ENCODE peak calls at places on chromosomes 6 and 20, in eight cellular contexts. Y is astrocyte of the spinal cord, G is IMR-90, O is lower leg skin, W is astrocyte, D is cardiac muscle cell, T is osteoblast, J is left lung. B is an unnamed sample.

GRCh38 chr20:25000268-25000801 is 7.8 kb upstream of the APMAP start:
- DNase-seq in G (peak), D (no peak), Y (peak), J (no peak), O (peak), W (peak), T (no peak), B (peak)

GRCh38 chr6:129921169-129921817 is 60.2 kb upstream of the TMEM244 start:
- DNase-seq in D (no peak), J (no peak), T (no peak), G (no peak), W (no peak), Y (no peak), O (no peak), B (no peak)

GRCh38 chr6:161837854-161838253 is 564.0 kb upstream of the AGPAT4 start:
- DNase-seq in Y (peak), J (no peak), G (no peak), W (peak), T (no peak), D (no peak), O (no peak), B (no peak)

GRCh38 chr20:62804021-62804631 is 509 bp upstream of the OGFR start:
- DNase-seq in O (no peak), Y (no peak), J (no peak), D (no peak), T (peak), W (no peak), G (no peak), B (no peak)

GRCh38 chr20:48536206-48536605 is 291.6 kb downstream of the PREX1 start:
- DNase-seq in D (no peak), T (no peak), J (no peak), G (no peak), O (no peak), Y (no peak), W (no peak), B (no peak)

GRCh38 chr6:32970413-32971244 is 2.2 kb downstream of the BRD2 start:
- DNase-seq in D (peak), T (peak), G (peak), Y (peak), O (peak), J (peak), W (peak), B (peak)

GRCh38 chr6:14038636-14039035 is 78.9 kb upstream of the CD83 start:
- DNase-seq in W (peak), O (no peak), Y (peak), T (no peak), D (peak), G (peak), J (no peak), B (peak)

GRCh38 chr6:151998784-151999183 is 191.3 kb downstream of the ESR1 start:
- DNase-seq in W (peak), G (no peak), O (no peak), D (no peak), Y (no peak), T (no peak), J (no peak), B (peak)

GRCh38 chr6:159577564-159577963 is 115.5 kb downstream of the SOD2 start:
- DNase-seq in J (no peak), W (peak), G (peak), T (no peak), O (no peak), D (no peak), Y (peak), B (peak)

GRCh38 chr20:19726126-19726525 is 31.9 kb upstream of the RIN2 start:
- DNase-seq in W (peak), Y (peak), T (peak), O (no peak), D (no peak), G (peak), J (no peak), B (peak)

GRCh38 chr20:38604873-38605303 is 3.3 kb downstream of the ARHGAP40 start:
- DNase-seq in T (peak), W (peak), G (peak), D (no peak), Y (peak), J (no peak), O (no peak), B (no peak)

GRCh38 chr6:167337675-167338449 is 13.0 kb downstream of the TTLL2 start:
- DNase-seq in Y (no peak), W (no peak), T (peak), O (peak), J (no peak), D (no peak), G (no peak), B (no peak)

GRCh38 chr6:150417899-150418824 is 49.4 kb downstream of the IYD start:
- DNase-seq in D (peak), Y (peak), W (peak), G (peak), O (no peak), T (peak), J (no peak), B (peak)

GRCh38 chr20:4855097-4855496 is 133.4 kb downstream of the PRND start:
- DNase-seq in G (no peak), J (no peak), W (no peak), D (no peak), O (no peak), T (no peak), Y (no peak), B (no peak)

GRCh38 chr20:24959591-24960301 is 10.7 kb downstream of the CST7 start:
- DNase-seq in G (no peak), T (no peak), D (peak), W (no peak), O (peak), J (no peak), Y (no peak), B (no peak)

GRCh38 chr6:166955865-166956443 is 396 bp downstream of the RNASET2 start:
- DNase-seq in J (no peak), W (no peak), O (peak), G (peak), T (peak), D (no peak), Y (peak), B (no peak)

GRCh38 chr6:170147832-170148708 is 142.8 kb downstream of the DLL1 start:
- DNase-seq in W (no peak), Y (no peak), J (peak), D (no peak), T (peak), O (no peak), G (no peak), B (no peak)

GRCh38 chr6:158817298-158818007 is 1.7 kb downstream of the EZR start:
- DNase-seq in G (peak), D (peak), T (peak), J (no peak), W (peak), O (peak), Y (peak), B (peak)

GRCh38 chr20:53161473-53161872 is 189.3 kb downstream of the TSHZ2 start:
- DNase-seq in W (no peak), D (no peak), T (no peak), Y (no peak), G (no peak), O (no peak), J (no peak), B (no peak)

GRCh38 chr6:154579046-154579823 is 68.8 kb upstream of the CNKSR3 start:
- DNase-seq in Y (no peak), O (peak), G (no peak), W (no peak), D (no peak), J (no peak), T (no peak), B (no peak)

GRCh38 chr20:23241416-23241815 is 109.2 kb upstream of the NXT1 start:
- DNase-seq in Y (no peak), D (no peak), J (no peak), G (no peak), W (no peak), O (peak), T (no peak), B (no peak)

GRCh38 chr20:61263084-61263695 is 11.1 kb downstream of the CDH4 start:
- DNase-seq in J (no peak), W (no peak), G (peak), Y (peak), O (no peak), D (no peak), T (peak), B (peak)

GRCh38 chr6:39669117-39669690 is 56.0 kb downstream of the KIF6 start:
- DNase-seq in G (peak), T (no peak), O (no peak), Y (peak), J (no peak), D (no peak), W (peak), B (no peak)

GRCh38 chr6:135014353-135014832 is 40.2 kb downstream of the HBS1L start:
- DNase-seq in D (no peak), O (no peak), W (no peak), T (no peak), J (no peak), Y (no peak), G (no peak), B (no peak)

GRCh38 chr20:33733654-33734576 is 2.1 kb downstream of the ZNF341 start:
- DNase-seq in O (no peak), T (peak), J (no peak), G (peak), Y (peak), W (peak), D (no peak), B (peak)

GRCh38 chr6:42086665-42087050 is 36.3 kb downstream of the TAF8 start:
- DNase-seq in J (no peak), Y (no peak), W (no peak), D (no peak), G (no peak), O (no peak), T (no peak), B (no peak)

GRCh38 chr6:91613481-91613880 is 1026.6 kb upstream of the MAP3K7 start:
- DNase-seq in T (no peak), G (no peak), Y (no peak), D (no peak), W (no peak), O (no peak), J (no peak), B (no peak)

GRCh38 chr6:8335371-8335770 is 100.0 kb downstream of the SLC35B3 start:
- DNase-seq in G (no peak), T (no peak), Y (no peak), J (no peak), O (no peak), D (no peak), W (no peak), B (no peak)

GRCh38 chr6:159414711-159415110 is 245.5 kb downstream of the FNDC1 start:
- DNase-seq in W (no peak), O (no peak), T (no peak), Y (no peak), G (no peak), D (no peak), J (no peak), B (no peak)

GRCh38 chr6:165968409-165968807 is 199.2 kb downstream of the TBXT start:
- DNase-seq in O (no peak), J (no peak), T (no peak), G (peak), D (no peak), W (no peak), Y (no peak), B (no peak)

GRCh38 chr6:83853178-83853967 is at the start of gene RIPPLY2:
- DNase-seq in T (peak), J (peak), O (peak), Y (peak), D (peak), W (peak), G (peak), B (peak)

GRCh38 chr20:50224553-50225255 is 34.1 kb downstream of the CEBPB start:
- DNase-seq in T (peak), J (no peak), O (peak), Y (peak), W (peak), D (peak), G (peak), B (peak)
- TF ChIP-seq CTCF in T (peak), J (no peak), O (no peak), Y (peak), W (peak), D (peak), G (peak), B (peak)

DNA sequence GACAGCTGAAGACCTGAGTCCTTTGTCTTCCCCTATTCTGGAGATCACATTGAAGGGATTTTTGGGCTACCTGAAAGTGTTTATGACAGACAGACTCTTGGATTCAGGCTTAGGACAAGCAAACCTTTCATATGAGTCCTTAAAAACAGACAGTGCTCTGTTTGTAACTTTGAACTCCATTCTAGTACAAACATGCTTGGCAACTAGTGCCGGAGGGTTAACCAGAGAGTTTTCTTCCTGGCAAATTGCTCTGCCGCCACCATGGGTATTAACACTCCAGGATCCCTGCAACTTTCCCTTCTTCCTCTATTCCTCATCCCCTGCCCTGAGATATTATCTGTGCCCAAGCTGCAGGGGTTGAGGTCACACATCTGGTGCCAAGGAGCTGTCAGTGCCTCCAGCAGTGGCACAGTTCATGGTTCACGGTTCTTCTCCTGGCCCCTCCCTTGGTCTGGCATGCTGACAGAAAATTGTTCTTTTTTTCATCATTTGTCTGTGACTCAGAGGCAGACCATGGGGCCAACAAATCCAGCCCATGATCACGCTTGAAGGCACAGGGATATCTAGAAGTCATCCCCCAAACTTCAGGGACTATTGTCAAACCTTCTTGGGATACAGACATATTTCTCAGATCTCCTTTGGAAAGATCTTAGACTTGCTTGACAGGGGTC is 77.6 kb downstream of the ATXN1 start:
- DNase-seq in T (no peak), D (no peak), G (peak), W (peak), J (no peak), O (peak), Y (peak), B (peak)
- H3K4me3 ChIP-seq in T (no peak), D (no peak), G (no peak), W (peak), J (no peak), O (no peak), Y (no peak), B (no peak)

GRCh38 chr20:59205044-59205443 is 41.4 kb downstream of the ZNF831 start:
- DNase-seq in O (no peak), G (no peak), T (no peak), D (no peak), W (no peak), Y (no peak), J (no peak), B (no peak)

GRCh38 chr20:59204201-59204894 is 40.7 kb downstream of the ZNF831 start:
- DNase-seq in G (no peak), W (no peak), T (no peak), Y (no peak), J (no peak), D (no peak), O (no peak), B (no peak)

GRCh38 chr20:59207742-59208357 is 44.2 kb downstream of the ZNF831 start:
- DNase-seq in G (no peak), T (no peak), O (no peak), J (no peak), W (no peak), D (peak), Y (no peak), B (no peak)

GRCh38 chr20:59210186-59210585 is 46.6 kb downstream of the ZNF831 start:
- DNase-seq in J (no peak), D (no peak), W (no peak), O (no peak), Y (no peak), T (no peak), G (no peak), B (no peak)

DNA sequence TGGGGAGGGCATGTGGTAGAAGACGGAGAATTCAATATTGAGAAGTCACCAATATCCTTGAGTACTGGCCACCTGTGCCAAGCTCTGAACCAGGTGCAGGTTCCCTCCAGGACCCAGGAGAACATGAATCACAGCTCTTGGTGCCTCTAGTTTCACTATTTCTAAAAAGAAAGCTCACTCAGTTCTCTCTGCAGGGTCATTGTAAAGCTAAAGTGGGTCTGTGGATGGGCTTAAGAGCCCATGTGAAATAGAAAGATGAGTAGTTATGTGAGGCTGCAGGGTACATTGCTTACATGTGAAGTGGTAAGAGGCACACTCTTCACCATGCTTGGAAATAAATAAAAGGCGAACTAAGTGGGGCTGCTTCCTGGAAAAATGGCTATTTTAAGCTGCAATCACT is 43.6 kb downstream of the ZNF831 start:
- DNase-seq in D (no peak), G (no peak), J (no peak), W (no peak), T (no peak), Y (no peak), O (no peak), B (no peak)
- TF ChIP-seq CTCF in D (no peak), G (no peak), J (no peak), W (no peak), T (no peak), Y (no peak), O (no peak), B (no peak)

GRCh38 chr6:104527311-104527710 is 332.4 kb downstream of the HACE1 start:
- DNase-seq in D (no peak), G (no peak), O (no peak), T (no peak), W (no peak), Y (no peak), J (no peak), B (no peak)

GRCh38 chr6:104526383-104526782 is 333.3 kb downstream of the HACE1 start:
- DNase-seq in D (peak), Y (no peak), G (no peak), W (no peak), T (no peak), O (no peak), J (no peak), B (peak)

GRCh38 chr6:104522533-104522932 is 337.2 kb downstream of the HACE1 start:
- DNase-seq in G (no peak), W (no peak), Y (no peak), J (no peak), O (no peak), T (no peak), D (no peak), B (no peak)

GRCh38 chr6:104527761-104528415 is 331.8 kb downstream of the HACE1 start:
- DNase-seq in G (no peak), J (no peak), W (peak), O (no peak), T (no peak), Y (peak), D (peak), B (peak)

DNA sequence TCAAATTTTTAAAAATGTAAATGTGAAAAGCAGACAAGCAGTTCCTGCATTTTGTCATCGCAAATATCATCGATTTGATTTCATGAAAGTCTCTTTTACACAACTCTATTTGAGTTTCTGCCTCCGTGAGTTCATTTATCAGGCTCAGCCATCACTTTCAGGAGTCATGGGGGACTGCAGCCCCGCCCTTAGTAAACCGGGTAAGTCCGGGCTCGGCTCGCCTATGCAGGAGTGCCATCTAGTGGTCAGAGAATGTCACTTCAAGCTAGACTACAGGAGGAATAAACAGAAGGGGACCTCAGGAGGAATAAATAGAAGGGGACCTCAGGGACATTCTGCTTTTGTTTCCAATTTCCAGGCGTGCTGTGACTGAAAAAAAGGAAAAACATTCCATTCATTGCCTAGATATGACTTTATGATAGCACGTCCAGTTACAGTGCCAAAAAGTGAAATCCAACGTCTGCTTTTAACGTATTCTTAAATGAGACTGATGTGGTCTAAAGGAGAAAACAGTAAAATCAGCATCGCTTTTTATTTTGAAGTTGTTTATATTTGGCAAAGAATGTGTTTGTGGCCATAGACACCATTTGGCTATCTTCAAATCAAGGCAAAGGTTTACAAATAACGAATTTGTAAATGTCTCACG is 333.9 kb downstream of the HACE1 start:
- DNase-seq in O (peak), J (peak), T (peak), W (peak), Y (peak), D (peak), G (peak), B (peak)
- H3K4me3 ChIP-seq in O (no peak), J (peak), T (peak), W (peak), Y (peak), D (no peak), G (peak), B (peak)

B was measured in fibroblast of the aortic adventitia.